ENCODE peak calls at places on chromosomes 3 and 15, in four cellular contexts. I, G, V and O are unnamed samples.

GRCh38 chr15:93241696-93242585 is 152.9 kb upstream of the RGMA start:
- DNase-seq in I (no peak), V (peak; percentile 62), G (no peak), O (no peak)

GRCh38 chr15:47194718-47195117 is 522.6 kb upstream of the SEMA6D start:
- DNase-seq in G (no peak), I (no peak), V (no peak), O (no peak)

GRCh38 chr3:14141602-14142315 is 16.9 kb downstream of the TMEM43 start:
- DNase-seq in I (no peak), V (peak; percentile 0), G (no peak), O (no peak)

GRCh38 chr3:172918165-172918564 is 167.6 kb downstream of the ECT2 start:
- DNase-seq in I (no peak), G (no peak), V (no peak), O (no peak)

GRCh38 chr3:146680602-146681001 is 75.5 kb upstream of the PLSCR5 start:
- DNase-seq in I (no peak), G (no peak), V (no peak), O (no peak)

GRCh38 chr3:194505791-194506415 is 19.1 kb upstream of the ATP13A3 start:
- DNase-seq in I (no peak), G (no peak), V (no peak), O (no peak)

GRCh38 chr15:53580371-53580770 is 179.1 kb downstream of the WDR72 start:
- DNase-seq in V (no peak), G (no peak), I (no peak), O (no peak)

GRCh38 chr15:77030042-77030927 is 35.4 kb downstream of the PSTPIP1 start:
- DNase-seq in I (peak; percentile 73), G (no peak), V (peak; percentile 47), O (no peak)

GRCh38 chr3:127964053-127964452 is 49.0 kb downstream of the KBTBD12 start:
- DNase-seq in G (no peak), V (no peak), I (no peak), O (no peak)

GRCh38 chr3:130093741-130094391 is 12.2 kb downstream of the ALG1L2 start:
- DNase-seq in V (peak; percentile 60), G (no peak), I (peak; percentile 61), O (no peak)

GRCh38 chr3:100953103-100953502 is 40.1 kb downstream of the ABI3BP start:
- DNase-seq in G (no peak), V (no peak), I (no peak), O (no peak)